ENCODE peak calls at places on chromosomes 16 and 17, in four cellular contexts. J, Y, A and G are unnamed samples.

GRCh38 chr17:19705201-19705600 is 11.2 kb downstream of the SLC47A2 start:
- DNase-seq in J (no peak), Y (no peak), A (no peak), G (no peak)

GRCh38 chr16:4212207-4212933 is 29.5 kb downstream of the SRL start:
- DNase-seq in J (no peak), Y (no peak), A (no peak), G (no peak)

GRCh38 chr17:4786111-4786491 is at the start of gene VMO1:
- DNase-seq in J (no peak), Y (no peak), A (no peak), G (no peak)

GRCh38 chr17:81030726-81031570 is 4.0 kb upstream of the BAIAP2 start:
- DNase-seq in J (no peak), Y (no peak), A (peak; percentile 43), G (no peak)

GRCh38 chr16:14334366-14335105 is 263.4 kb downstream of the MRTFB start:
- DNase-seq in J (no peak), Y (no peak), A (no peak), G (no peak)

GRCh38 chr17:29835438-29836351 is 94.3 kb downstream of the SSH2 start:
- DNase-seq in J (no peak), Y (no peak), A (no peak), G (no peak)

GRCh38 chr16:11530171-11530940 is 56.4 kb downstream of the LITAF start:
- DNase-seq in J (no peak), Y (no peak), A (no peak), G (no peak)

GRCh38 chr17:63438092-63439051 is 7.7 kb downstream of the CYB561 start:
- DNase-seq in J (no peak), Y (no peak), A (peak; percentile 53), G (no peak)

GRCh38 chr16:57632568-57632967 is 4.1 kb downstream of the ADGRG1 start:
- DNase-seq in J (no peak), Y (no peak), A (no peak), G (no peak)

GRCh38 chr16:56841233-56841632 is 23.8 kb upstream of the SLC12A3 start:
- DNase-seq in J (no peak), Y (no peak), A (peak; percentile 41), G (no peak)

GRCh38 chr17:1709403-1709891 is 730 bp downstream of the TLCD2 start:
- DNase-seq in J (no peak), Y (no peak), A (no peak), G (no peak)

GRCh38 chr16:81551141-81551808 is 106.7 kb downstream of the CMIP start:
- DNase-seq in J (no peak), Y (no peak), A (no peak), G (no peak)

GRCh38 chr17:56675876-56676660 is 82.6 kb downstream of the NOG start:
- DNase-seq in J (no peak), Y (no peak), A (no peak), G (no peak)

GRCh38 chr17:13067629-13068303 is 49.9 kb upstream of the ELAC2 start:
- DNase-seq in J (no peak), Y (no peak), A (no peak), G (no peak)

GRCh38 chr16:66574081-66574480 is 5.2 kb upstream of the CMTM2 start:
- DNase-seq in J (no peak), Y (no peak), A (no peak), G (no peak)

GRCh38 chr16:50299508-50300105 is 33.3 kb downstream of the ADCY7 start:
- DNase-seq in J (no peak), Y (no peak), A (no peak), G (no peak)

GRCh38 chr17:58491510-58492045 is 3.4 kb upstream of the HSF5 start:
- DNase-seq in J (no peak), Y (no peak), A (no peak), G (no peak)

GRCh38 chr16:87762071-87762571 is 3.7 kb downstream of the KLHDC4 start:
- DNase-seq in J (no peak), Y (no peak), A (no peak), G (no peak)

GRCh38 chr16:70455910-70456309 is 1.5 kb downstream of the FCSK start:
- DNase-seq in J (no peak), Y (no peak), A (no peak), G (no peak)

GRCh38 chr16:7440886-7441400 is 108.3 kb downstream of the RBFOX1 start:
- DNase-seq in J (no peak), Y (no peak), A (no peak), G (no peak)

GRCh38 chr17:35010093-35010492 is 29.8 kb downstream of the LIG3 start:
- DNase-seq in J (no peak), Y (no peak), A (no peak), G (no peak)

GRCh38 chr17:31309525-31309924 is 4.3 kb downstream of the EVI2B start:
- DNase-seq in J (no peak), Y (no peak), A (no peak), G (no peak)

GRCh38 chr17:35748979-35749378 is 4.1 kb downstream of the GAS2L2 start:
- DNase-seq in J (no peak), Y (no peak), A (no peak), G (no peak)

GRCh38 chr16:88014201-88014781 is 63.1 kb downstream of the BANP start:
- DNase-seq in J (no peak), Y (no peak), A (no peak), G (no peak)

GRCh38 chr17:69723741-69724140 is 309.2 kb downstream of the MAP2K6 start:
- DNase-seq in J (no peak), Y (no peak), A (no peak), G (no peak)

GRCh38 chr16:56643080-56643778 is 4.8 kb downstream of the MT1A start:
- DNase-seq in J (peak; percentile 79), Y (peak; percentile 68), A (peak; percentile 69), G (no peak)

GRCh38 chr16:23826528-23827244 is 9.1 kb upstream of the PRKCB start:
- DNase-seq in J (no peak), Y (no peak), A (no peak), G (no peak)

GRCh38 chr16:28820016-28820415 is 2.8 kb upstream of the ATXN2L start:
- DNase-seq in J (no peak), Y (no peak), A (no peak), G (no peak)

GRCh38 chr16:86797700-86798099 is 219.4 kb downstream of the FOXL1 start:
- DNase-seq in J (no peak), Y (no peak), A (no peak), G (no peak)

GRCh38 chr17:55320594-55321506 is 56.1 kb downstream of the HLF start:
- DNase-seq in J (no peak), Y (no peak), A (no peak), G (no peak)

GRCh38 chr16:4936181-4936990 is 562 bp downstream of the PPL start:
- DNase-seq in J (peak; percentile 82), Y (no peak), A (peak; percentile 28), G (no peak)

GRCh38 chr17:3002538-3003301 is 60.7 kb downstream of the OR1D5 start:
- DNase-seq in J (no peak), Y (no peak), A (no peak), G (peak; percentile 5)

GRCh38 chr16:66441586-66442375 is 14.7 kb downstream of the BEAN1 start:
- DNase-seq in J (no peak), Y (no peak), A (no peak), G (no peak)